ENCODE peak calls at places on chromosomes 11 and 22, in four cellular contexts. B is A549, W is uterus, C is suprapubic skin. X is an unnamed sample.

GRCh38 chr11:3103076-3103475 is 45.9 kb upstream of the CARS1 start:
- DNase-seq in B (no peak), W (no peak), C (peak; percentile 61), X (no peak)

GRCh38 chr11:102950622-102951081 is 4.9 kb downstream of the MMP13 start:
- DNase-seq in B (no peak), W (no peak), C (no peak), X (no peak)

GRCh38 chr11:73201249-73201648 is 16.8 kb upstream of the P2RY2 start:
- DNase-seq in B (no peak), W (peak; percentile 6), C (peak; percentile 56), X (no peak)

GRCh38 chr11:105274631-105275030 is 135.1 kb upstream of the CARD18 start:
- DNase-seq in B (no peak), W (no peak), C (no peak), X (no peak)

GRCh38 chr22:49692499-49693225 is 135.0 kb downstream of the BRD1 start:
- DNase-seq in B (no peak), W (no peak), C (no peak), X (no peak)

GRCh38 chr22:17917490-17917983 is 106.8 kb downstream of the MICAL3 start:
- DNase-seq in B (no peak), W (no peak), C (no peak), X (no peak)

GRCh38 chr22:33666661-33667619 is 253.3 kb downstream of the LARGE1 start:
- DNase-seq in B (no peak), W (no peak), C (no peak), X (no peak)

GRCh38 chr11:114477946-114478537 is 38.8 kb downstream of the REXO2 start:
- DNase-seq in B (no peak), W (no peak), C (no peak), X (no peak)

GRCh38 chr22:35135165-35135564 is 69.2 kb downstream of the ISX start:
- DNase-seq in B (no peak), W (no peak), C (no peak), X (no peak)

GRCh38 chr22:28410050-28410816 is 269.4 kb downstream of the TTC28 start:
- DNase-seq in B (no peak), W (no peak), C (no peak), X (peak; percentile 9)

GRCh38 chr11:126888126-126888712 is 112.4 kb downstream of the KIRREL3 start:
- DNase-seq in B (no peak), W (no peak), C (no peak), X (no peak)

GRCh38 chr11:134248910-134249480 is 4.2 kb downstream of the THYN1 start:
- DNase-seq in B (no peak), W (no peak), C (no peak), X (no peak)

GRCh38 chr22:24180316-24181087 is 785 bp upstream of the SUSD2 start:
- DNase-seq in B (no peak), W (no peak), C (no peak), X (no peak)

GRCh38 chr11:76233936-76234703 is 27.8 kb upstream of the WNT11 start:
- DNase-seq in B (no peak), W (peak; percentile 72), C (peak; percentile 86), X (no peak)

GRCh38 chr11:17405232-17406005 is 17.0 kb upstream of the KCNJ11 start:
- DNase-seq in B (peak; percentile 47), W (peak; percentile 47), C (peak; percentile 79), X (peak; percentile 62)

GRCh38 chr11:74370122-74370521 is 28.1 kb downstream of the PGM2L1 start:
- DNase-seq in B (no peak), W (no peak), C (no peak), X (no peak)

GRCh38 chr11:26839911-26840705 is 118.2 kb upstream of the SLC5A12 start:
- DNase-seq in B (no peak), W (no peak), C (no peak), X (no peak)

GRCh38 chr11:26830218-26830617 is 108.4 kb upstream of the SLC5A12 start:
- DNase-seq in B (no peak), W (no peak), C (no peak), X (no peak)

GRCh38 chr11:26837154-26837553 is 115.3 kb upstream of the SLC5A12 start:
- DNase-seq in B (no peak), W (no peak), C (no peak), X (no peak)

GRCh38 chr11:26830757-26831156 is 108.9 kb upstream of the SLC5A12 start:
- DNase-seq in B (no peak), W (no peak), C (no peak), X (no peak)

GRCh38 chr11:26834601-26835000 is 112.7 kb upstream of the SLC5A12 start:
- DNase-seq in B (no peak), W (no peak), C (no peak), X (no peak)
- TF ChIP-seq POLR2A in B (no peak), W (no peak), C (no peak), X (no peak)

GRCh38 chr22:46312056-46312455 is 15.4 kb downstream of the GTSE1 start:
- DNase-seq in B (no peak), W (no peak), C (no peak), X (no peak)
- TF ChIP-seq POLR2A in B (no peak), W (no peak), C (no peak), X (no peak)

DNA sequence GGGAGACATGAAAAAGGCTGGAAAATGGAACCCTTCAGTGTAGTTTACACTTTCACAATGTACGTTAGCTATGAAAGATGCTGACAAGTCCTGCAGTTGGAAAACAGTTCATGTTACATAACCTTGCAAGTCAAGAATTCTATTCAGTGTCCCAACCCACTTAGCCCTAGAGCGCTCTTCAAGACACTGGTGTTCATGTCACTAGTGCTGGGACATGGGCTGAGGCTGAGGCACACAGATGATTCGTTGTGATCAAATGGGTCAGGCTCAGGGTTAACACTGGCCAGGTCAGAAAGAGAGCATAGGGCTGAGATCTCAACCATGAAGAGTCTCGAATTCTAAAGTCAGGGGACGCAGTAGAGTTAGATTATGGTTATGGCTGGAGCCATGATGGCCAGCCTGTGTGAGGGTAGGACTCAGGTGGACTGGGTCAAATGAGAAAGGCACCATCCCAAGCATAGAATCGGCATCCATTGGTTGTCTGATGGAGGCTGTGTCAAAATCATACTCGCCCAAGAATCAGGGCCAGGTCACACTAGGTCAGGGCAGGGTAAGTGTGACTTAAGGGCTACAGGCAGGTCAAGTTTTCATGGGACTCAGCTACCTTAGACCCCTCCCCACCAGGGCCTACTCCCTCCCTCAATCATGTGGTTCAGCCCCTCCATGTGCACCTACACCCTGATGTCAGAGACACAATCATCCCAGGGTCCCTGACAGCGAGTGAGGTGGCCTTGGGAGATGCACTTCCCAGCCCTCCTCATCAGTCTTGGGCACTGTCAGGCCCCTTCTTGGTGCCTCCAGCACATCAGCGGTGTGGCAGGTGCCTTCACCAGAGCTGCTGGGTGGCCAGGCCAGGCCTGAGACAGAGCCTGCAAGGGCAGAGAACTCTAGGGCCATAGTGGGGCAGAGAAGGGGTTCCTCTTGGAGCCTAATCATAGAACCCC is 20.2 kb downstream of the IGLL5 start:
- DNase-seq in B (no peak), W (no peak), C (no peak), X (no peak)
- TF ChIP-seq POLR2A in B (no peak), W (no peak), C (no peak), X (no peak)

DNA sequence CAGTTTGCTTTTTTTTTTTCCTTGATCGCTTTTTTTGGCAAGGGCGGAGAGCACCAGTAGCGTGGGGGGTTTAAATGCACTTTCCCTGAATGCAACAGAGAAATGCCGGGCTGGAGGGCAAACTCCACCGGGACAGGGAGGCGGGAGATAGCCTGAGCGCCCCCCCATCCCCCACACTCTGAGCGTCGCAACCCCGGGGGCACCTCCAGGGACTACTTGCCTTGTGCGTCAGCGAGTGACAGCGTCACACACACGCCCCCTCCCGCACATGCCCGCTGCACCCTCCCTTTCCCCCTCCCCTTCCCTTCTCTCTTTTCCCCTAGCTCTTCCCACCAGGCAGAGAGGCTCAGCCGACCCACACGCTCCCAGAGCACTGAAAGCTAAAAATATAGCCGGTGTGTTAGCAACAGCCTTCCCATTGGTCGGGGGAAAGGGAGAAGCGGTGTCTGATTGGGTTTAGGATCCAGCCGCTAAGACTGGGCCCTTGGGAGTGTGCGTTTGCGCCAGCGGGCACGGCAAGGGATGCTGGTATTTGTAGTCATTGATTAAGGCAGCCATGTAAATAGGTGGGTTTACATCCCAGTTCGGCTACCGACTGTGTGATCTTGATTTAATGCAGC is 1.7 kb upstream of the TOB2 start:
- DNase-seq in B (peak; percentile 87), W (peak; percentile 92), C (peak; percentile 98), X (peak; percentile 76)
- TF ChIP-seq POLR2A in B (no peak), W (peak; percentile 93), C (no peak), X (peak; percentile 24)

GRCh38 chr22:30606455-30607299 is at the start of gene TCN2:
- DNase-seq in B (peak; percentile 69), W (peak; percentile 65), C (peak; percentile 81), X (peak; percentile 58)
- TF ChIP-seq POLR2A in B (no peak), W (no peak), C (no peak), X (peak; percentile 19)

GRCh38 chr11:1862588-1863351 is 9.9 kb downstream of the LSP1 start:
- DNase-seq in B (peak; percentile 40), W (no peak), C (no peak), X (peak; percentile 92)
- TF ChIP-seq POLR2A in B (no peak), W (no peak), C (no peak), X (no peak)

GRCh38 chr11:128718064-128718463 is 24.2 kb downstream of the FLI1 start:
- DNase-seq in B (no peak), W (no peak), C (no peak), X (no peak)

GRCh38 chr11:128719556-128719824 is 25.6 kb downstream of the FLI1 start:
- DNase-seq in B (no peak), W (no peak), C (no peak), X (no peak)

GRCh38 chr11:128717581-128717980 is 23.7 kb downstream of the FLI1 start:
- DNase-seq in B (no peak), W (no peak), C (no peak), X (no peak)

GRCh38 chr11:128716661-128717210 is 22.9 kb downstream of the FLI1 start:
- DNase-seq in B (no peak), W (no peak), C (no peak), X (no peak)

DNA sequence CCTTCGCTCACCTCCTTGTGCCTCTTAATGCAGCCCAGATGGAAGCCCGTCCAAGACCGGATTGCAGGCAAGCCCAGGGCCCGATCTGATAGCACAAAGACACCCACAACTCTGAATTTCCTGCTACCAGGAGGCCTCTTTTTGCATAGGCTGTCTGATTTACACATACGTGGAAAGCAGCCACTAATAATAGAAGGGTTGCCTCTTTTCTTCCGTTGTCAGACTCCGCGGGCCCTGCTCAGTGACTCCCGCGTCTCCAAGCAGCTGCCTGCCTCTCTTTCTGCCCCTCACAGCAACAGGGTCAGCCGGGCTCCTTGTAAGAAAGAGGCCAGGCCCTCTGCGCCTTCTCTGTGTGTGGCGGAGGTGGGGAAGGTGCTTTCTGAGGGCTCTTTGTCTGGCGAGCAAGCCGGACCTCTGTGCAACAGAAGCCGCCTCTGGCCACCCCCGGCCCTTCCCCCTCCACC is 26.7 kb downstream of the FLI1 start:
- DNase-seq in B (no peak), W (no peak), C (no peak), X (no peak)
- TF ChIP-seq POLR2A in B (no peak), W (no peak), C (no peak), X (no peak)

X was measured in H54.